ENCODE peak calls at places on chromosomes 16 and 17, in five cellular contexts. Z is stomach, S is ascending aorta, M is hepatocyte, P is esophagus squamous epithelium. E is an unnamed sample.
A peak's percentile ranks its signal among the peaks of the same experiment; 100 is the strongest.

GRCh38 chr17:66952031-66952524 is 12.4 kb upstream of the CACNG4 start:
- DNase-seq in Z (peak; percentile 71), S (no peak), M (peak; percentile 90), P (no peak), E (peak; percentile 92)

GRCh38 chr17:9187828-9188227 is 166.5 kb downstream of the NTN1 start:
- DNase-seq in Z (no peak), S (no peak), M (no peak), P (no peak), E (no peak)

GRCh38 chr16:79484237-79484636 is 116.3 kb downstream of the MAF start:
- DNase-seq in Z (no peak), S (no peak), M (no peak), P (no peak), E (no peak)

GRCh38 chr17:8857919-8858318 is 9.6 kb downstream of the PIK3R6 start:
- DNase-seq in Z (no peak), S (no peak), M (no peak), P (no peak), E (peak; percentile 31)

GRCh38 chr17:72461757-72462156 is 340.9 kb downstream of the SOX9 start:
- DNase-seq in Z (no peak), S (no peak), M (no peak), P (no peak), E (no peak)

GRCh38 chr17:35063514-35064223 is at the start of gene RFFL:
- DNase-seq in Z (peak; percentile 91), S (peak; percentile 81), M (peak; percentile 94), P (peak; percentile 63), E (peak; percentile 98)

GRCh38 chr17:32267690-32268205 is 2.1 kb downstream of the RHBDL3 start:
- DNase-seq in Z (no peak), S (no peak), M (no peak), P (no peak), E (peak; percentile 80)

GRCh38 chr17:17840751-17841591 is 4.2 kb upstream of the SREBF1 start:
- DNase-seq in Z (no peak), S (no peak), M (no peak), P (no peak), E (peak; percentile 67)

GRCh38 chr16:49786926-49787557 is 68.9 kb downstream of the ZNF423 start:
- DNase-seq in Z (no peak), S (no peak), M (no peak), P (no peak), E (no peak)

GRCh38 chr16:27332105-27332504 is 18.3 kb downstream of the IL4R start:
- DNase-seq in Z (no peak), S (no peak), M (no peak), P (no peak), E (peak; percentile 41)

GRCh38 chr17:29619251-29619650 is 3.5 kb downstream of the CORO6 start:
- DNase-seq in Z (no peak), S (no peak), M (no peak), P (no peak), E (peak; percentile 78)

GRCh38 chr16:83336630-83337029 is 471.1 kb upstream of the HSBP1 start:
- DNase-seq in Z (no peak), S (no peak), M (no peak), P (no peak), E (no peak)

GRCh38 chr16:75341934-75342811 is 90.7 kb upstream of the BCAR1 start:
- DNase-seq in Z (no peak), S (no peak), M (peak; percentile 50), P (no peak), E (no peak)

GRCh38 chr16:46830417-46830901 is 521 bp downstream of the C16orf87 start:
- DNase-seq in Z (peak; percentile 46), S (no peak), M (peak; percentile 56), P (no peak), E (no peak)

GRCh38 chr17:7651097-7651958 is 602 bp downstream of the ATP1B2 start:
- DNase-seq in Z (no peak), S (no peak), M (peak; percentile 55), P (no peak), E (no peak)
- H3K4me3 ChIP-seq in Z (peak overlapping the region; percentile 45), S (peak overlapping the region; percentile 54), M (peak overlapping the region; percentile 47), P (peak overlapping the region; percentile 58), E (peak overlapping the region; percentile 80)

DNA sequence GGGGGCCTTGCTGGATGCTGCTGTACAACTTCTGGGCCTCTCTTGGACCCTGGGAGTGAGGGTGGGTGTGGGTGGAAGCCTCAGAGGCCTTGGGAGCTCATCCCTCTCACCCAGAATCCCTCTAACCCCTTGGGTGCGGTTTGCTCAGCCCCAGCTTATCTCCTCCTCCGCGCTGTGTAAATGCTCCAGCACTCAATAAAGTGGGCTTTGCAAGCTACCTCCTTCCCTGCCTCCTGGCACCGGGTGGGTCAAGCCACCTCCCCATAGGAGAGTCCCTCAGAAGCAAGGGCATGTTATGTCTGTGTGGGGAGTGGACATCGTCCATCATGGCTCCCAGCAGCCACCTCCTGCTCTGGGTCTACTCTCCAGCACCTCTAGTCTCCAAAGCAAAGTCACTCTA is 28.4 kb downstream of the CDIP1 start:
- DNase-seq in Z (no peak), S (no peak), M (no peak), P (no peak), E (no peak)
- H3K27ac ChIP-seq in Z (peak overlapping the region; percentile 27), S (no peak overlapping the region), M (no peak overlapping the region), P (peak overlapping the region; percentile 52), E (no peak overlapping the region)

GRCh38 chr16:12228079-12228606 is 251.6 kb downstream of the SNX29 start:
- DNase-seq in Z (no peak), S (no peak), M (no peak), P (no peak), E (no peak)

GRCh38 chr16:12231666-12232065 is 255.1 kb downstream of the SNX29 start:
- DNase-seq in Z (no peak), S (no peak), M (no peak), P (no peak), E (no peak)

GRCh38 chr16:12229759-12230594 is 253.4 kb downstream of the SNX29 start:
- DNase-seq in Z (no peak), S (no peak), M (peak; percentile 32), P (no peak), E (no peak)

GRCh38 chr16:12225816-12226480 is 249.4 kb downstream of the SNX29 start:
- DNase-seq in Z (no peak), S (no peak), M (no peak), P (no peak), E (no peak)

DNA sequence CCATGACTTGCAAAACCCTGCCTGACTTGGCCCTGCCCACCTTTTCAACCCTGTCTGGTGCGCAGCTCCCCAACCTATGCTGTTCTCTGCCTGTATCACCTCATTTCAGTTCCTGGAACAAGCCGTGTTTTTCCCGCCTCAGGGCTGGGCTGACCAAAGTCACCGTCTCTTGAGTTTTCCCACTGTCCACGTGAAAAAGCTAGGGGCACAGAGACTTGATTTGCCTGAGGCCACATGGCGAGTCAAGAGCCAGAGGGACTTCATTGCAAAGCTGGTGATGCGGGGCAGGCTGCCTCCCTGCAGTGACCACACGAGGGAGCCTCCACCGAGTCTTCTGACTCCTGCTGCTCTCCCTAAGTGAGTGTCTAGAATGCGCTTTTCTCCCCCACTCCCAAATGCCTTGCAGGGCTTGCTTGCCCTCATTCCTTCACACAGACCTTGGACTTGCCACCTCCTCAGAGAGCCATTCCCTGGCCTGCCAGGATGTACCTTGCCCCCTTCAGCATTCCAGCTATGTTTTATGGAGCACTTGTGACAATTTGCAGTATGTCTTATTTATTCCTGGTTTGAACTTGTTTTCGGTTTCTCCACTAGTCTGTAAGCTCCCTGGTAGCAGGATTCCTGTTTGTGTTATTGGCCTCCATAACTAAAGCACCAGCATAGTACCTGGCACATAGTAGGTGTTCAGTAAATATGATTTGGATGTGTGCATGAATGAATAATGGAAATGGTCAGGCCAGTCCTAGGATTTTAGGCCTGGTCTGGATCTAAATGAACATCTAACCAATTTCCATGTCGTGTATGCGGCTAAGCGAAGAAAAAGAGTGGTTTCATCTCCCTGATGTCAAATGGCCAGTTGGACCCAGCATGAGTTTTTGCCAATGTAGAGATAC is 252.3 kb downstream of the SNX29 start:
- DNase-seq in Z (no peak), S (no peak), M (peak; percentile 85), P (no peak), E (peak; percentile 91)
- TF ChIP-seq CTCF in Z (no peak), S (peak; percentile 33), M (peak; percentile 74), P (peak; percentile 14), E (peak; percentile 90)

DNA sequence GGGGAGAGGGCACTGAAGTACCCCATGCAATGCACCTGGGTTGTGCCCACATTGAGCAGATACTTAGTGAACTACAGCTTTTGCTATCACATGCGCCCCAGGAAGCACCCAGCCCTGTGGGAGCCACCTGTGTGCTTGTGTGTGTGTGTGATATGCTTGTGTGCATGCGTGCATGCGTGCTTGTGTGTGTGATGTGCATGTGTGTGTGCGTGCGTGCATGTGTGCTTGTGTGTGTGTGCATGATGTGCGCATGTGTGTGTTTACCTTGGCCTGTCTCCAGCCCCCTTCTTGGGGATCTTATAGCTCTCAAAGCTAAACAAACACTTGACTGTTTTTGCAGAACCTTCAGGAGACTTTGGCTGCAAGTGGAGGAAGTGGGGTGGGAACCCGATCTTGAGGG is 841 bp downstream of the C16orf89 start:
- DNase-seq in Z (peak; percentile 82), S (no peak), M (no peak), P (no peak), E (no peak)
- H3K4me3 ChIP-seq in Z (peak overlapping the region; percentile 29), S (no peak overlapping the region), M (no peak overlapping the region), P (no peak overlapping the region), E (no peak overlapping the region)

GRCh38 chr17:68792042-68792685 is 163.0 kb downstream of the ABCA8 start:
- DNase-seq in Z (no peak), S (no peak), M (no peak), P (no peak), E (no peak)
- H3K27ac ChIP-seq in Z (peak overlapping the region; percentile 79), S (no peak overlapping the region), M (peak overlapping the region; percentile 47), P (no peak overlapping the region), E (no peak overlapping the region)

GRCh38 chr17:7239091-7240027 is at the start of gene PHF23:
- DNase-seq in Z (peak; percentile 99), S (peak; percentile 99), M (peak; percentile 100), P (peak; percentile 96), E (peak; percentile 100)
- TF ChIP-seq CTCF in Z (no peak), S (peak; percentile 37), M (no peak), P (peak; percentile 32), E (no peak)